ENCODE peak calls at places on chromosomes 13 and 19, in five cellular contexts. M is kidney glomerular epithelial cell; A is psoas muscle; V is neural crest cell; D is stimulated activated CD8-positive, alpha-beta memory T cell treated with anti-CD3 and anti-CD28 coated beads, Interleukin-15, amount 100 ng/mL, for 24 hours. E is an unnamed sample.

GRCh38 chr13:58855283-58855682 is 1223.7 kb downstream of the PCDH17 start:
- DNase-seq in M (peak), D (no peak), V (no peak), A (no peak), E (peak)

GRCh38 chr13:113834496-113835200 is 29.2 kb downstream of the GAS6 start:
- DNase-seq in A (peak), V (no peak), D (no peak), M (no peak), E (no peak)

GRCh38 chr19:56309511-56310185 is 5.0 kb downstream of the ZSCAN5A start:
- DNase-seq in A (peak), D (peak), V (peak), M (no peak), E (peak)

GRCh38 chr13:42524487-42525034 is 49.4 kb upstream of the TNFSF11 start:
- DNase-seq in D (no peak), V (no peak), M (peak), A (no peak), E (no peak)

GRCh38 chr19:17936379-17936778 is 3.6 kb downstream of the CCDC124 start:
- DNase-seq in V (no peak), A (no peak), M (no peak), D (no peak), E (no peak)

GRCh38 chr19:19209372-19209771 is 2.4 kb upstream of the NCAN start:
- DNase-seq in A (no peak), D (no peak), V (no peak), M (no peak), E (no peak)

GRCh38 chr19:32017341-32017948 is 328.0 kb upstream of the ZNF507 start:
- DNase-seq in A (no peak), M (no peak), V (no peak), D (no peak), E (no peak)

GRCh38 chr19:17420267-17420924 is 549 bp downstream of the MVB12A start:
- DNase-seq in V (peak), D (no peak), M (no peak), A (peak), E (peak)

GRCh38 chr13:20573636-20574035 is 6.7 kb downstream of the IFT88 start:
- DNase-seq in A (no peak), M (no peak), D (no peak), V (no peak), E (no peak)

E was measured in RWPE1.